ENCODE peak calls at places on chromosomes 11 and 22, in seven cellular contexts. J is H9, H is IMR-90, B is neuronal stem cell, X is H1, Q is trophoblast cell, S is mesendoderm. T is an unnamed sample.

GRCh38 chr22:30890689-30891442 is 77.7 kb downstream of the MORC2 start:
- DNase-seq in J (peak), H (peak), B (peak), X (peak), Q (peak), S (peak), T (peak)

GRCh38 chr11:83569134-83569805 is 283.1 kb upstream of the CCDC90B start:
- DNase-seq in J (no peak), H (no peak), B (no peak), X (no peak), Q (no peak), S (no peak), T (no peak)

GRCh38 chr11:115181480-115181879 is 322.7 kb downstream of the CADM1 start:
- DNase-seq in J (no peak), H (no peak), B (no peak), X (no peak), Q (no peak), S (no peak), T (no peak)

GRCh38 chr11:106917973-106918372 is 100.3 kb downstream of the GUCY1A2 start:
- DNase-seq in J (peak), H (peak), B (peak), X (peak), Q (peak), S (peak), T (peak)

GRCh38 chr11:60906132-60906972 is at the start of gene PRPF19:
- DNase-seq in J (peak), H (peak), B (peak), X (peak), Q (peak), S (peak), T (peak)

GRCh38 chr11:61163714-61164609 is 2.7 kb upstream of the VPS37C start:
- DNase-seq in J (no peak), H (no peak), B (no peak), X (no peak), Q (peak), S (no peak), T (no peak)

GRCh38 chr22:22787805-22788459 is 99.7 kb upstream of the IGLL5 start:
- DNase-seq in J (peak), H (peak), B (peak), X (peak), Q (peak), S (peak), T (peak)

GRCh38 chr22:41939981-41940852 is 6.7 kb downstream of the CENPM start:
- DNase-seq in J (no peak), H (no peak), B (no peak), X (no peak), Q (no peak), S (no peak), T (peak)

GRCh38 chr11:17736921-17737817 is 2.6 kb downstream of the KCNC1 start:
- DNase-seq in J (no peak), H (no peak), B (no peak), X (no peak), Q (no peak), S (no peak), T (no peak)

GRCh38 chr11:14094481-14095037 is 132.0 kb downstream of the SPON1 start:
- DNase-seq in J (no peak), H (no peak), B (no peak), X (no peak), Q (no peak), S (no peak), T (no peak)

GRCh38 chr11:68503792-68504191 is 43.2 kb downstream of the PPP6R3 start:
- DNase-seq in J (no peak), H (no peak), B (no peak), X (no peak), Q (peak), S (no peak), T (no peak)

GRCh38 chr11:117092951-117093590 is 5.2 kb downstream of the SIK3 start:
- DNase-seq in J (no peak), H (no peak), B (no peak), X (no peak), Q (no peak), S (no peak), T (no peak)

GRCh38 chr11:75786101-75786736 is 17.6 kb downstream of the DGAT2 start:
- DNase-seq in J (no peak), H (no peak), B (no peak), X (no peak), Q (no peak), S (no peak), T (no peak)

GRCh38 chr11:80083561-80083960 is 642.7 kb upstream of the TENM4 start:
- DNase-seq in J (no peak), H (no peak), B (no peak), X (no peak), Q (no peak), S (peak), T (no peak)

GRCh38 chr11:116792144-116792868 is 627 bp upstream of the APOA5 start:
- DNase-seq in J (no peak), H (no peak), B (no peak), X (no peak), Q (no peak), S (no peak), T (no peak)

GRCh38 chr11:16606784-16607674 is 131.4 kb upstream of the C11orf58 start:
- DNase-seq in J (peak), H (peak), B (peak), X (peak), Q (no peak), S (peak), T (peak)

GRCh38 chr11:46886211-46886610 is 32.1 kb downstream of the LRP4 start:
- DNase-seq in J (no peak), H (no peak), B (no peak), X (no peak), Q (peak), S (no peak), T (no peak)

GRCh38 chr11:22670803-22671202 is 4.4 kb downstream of the GAS2 start:
- DNase-seq in J (no peak), H (peak), B (no peak), X (no peak), Q (peak), S (peak), T (peak)

GRCh38 chr11:34468209-34468841 is 29.6 kb downstream of the CAT start:
- DNase-seq in J (peak), H (peak), B (no peak), X (peak), Q (peak), S (peak), T (peak)

GRCh38 chr11:15101072-15101701 is 13.5 kb upstream of the INSC start:
- DNase-seq in J (peak), H (peak), B (peak), X (peak), Q (peak), S (peak), T (peak)

GRCh38 chr11:68200639-68201038 is 12.5 kb downstream of the KMT5B start:
- DNase-seq in J (no peak), H (peak), B (no peak), X (no peak), Q (no peak), S (peak), T (peak)

GRCh38 chr11:64920124-64920523 is 3.1 kb upstream of the ATG2A start:
- DNase-seq in J (no peak), H (no peak), B (no peak), X (no peak), Q (no peak), S (no peak), T (no peak)

GRCh38 chr11:133745791-133746190 is 99.5 kb downstream of the SPATA19 start:
- DNase-seq in J (no peak), H (no peak), B (no peak), X (no peak), Q (no peak), S (peak), T (no peak)

GRCh38 chr11:117851852-117852251 is 24.6 kb downstream of the FXYD6 start:
- DNase-seq in J (peak), H (no peak), B (no peak), X (no peak), Q (no peak), S (no peak), T (no peak)

GRCh38 chr11:57426439-57426753 is 525 bp downstream of the SLC43A3 start:
- DNase-seq in J (peak), H (no peak), B (no peak), X (peak), Q (peak), S (peak), T (no peak)

GRCh38 chr11:57424137-57424801 is 2.7 kb downstream of the SLC43A3 start:
- DNase-seq in J (no peak), H (no peak), B (no peak), X (no peak), Q (no peak), S (no peak), T (no peak)

GRCh38 chr11:57424802-57425564 is 1.9 kb downstream of the SLC43A3 start:
- DNase-seq in J (no peak), H (peak), B (no peak), X (no peak), Q (peak), S (peak), T (peak)

GRCh38 chr11:57426754-57427691 is at the start of gene SLC43A3:
- DNase-seq in J (peak), H (peak), B (peak), X (peak), Q (peak), S (peak), T (peak)

DNA sequence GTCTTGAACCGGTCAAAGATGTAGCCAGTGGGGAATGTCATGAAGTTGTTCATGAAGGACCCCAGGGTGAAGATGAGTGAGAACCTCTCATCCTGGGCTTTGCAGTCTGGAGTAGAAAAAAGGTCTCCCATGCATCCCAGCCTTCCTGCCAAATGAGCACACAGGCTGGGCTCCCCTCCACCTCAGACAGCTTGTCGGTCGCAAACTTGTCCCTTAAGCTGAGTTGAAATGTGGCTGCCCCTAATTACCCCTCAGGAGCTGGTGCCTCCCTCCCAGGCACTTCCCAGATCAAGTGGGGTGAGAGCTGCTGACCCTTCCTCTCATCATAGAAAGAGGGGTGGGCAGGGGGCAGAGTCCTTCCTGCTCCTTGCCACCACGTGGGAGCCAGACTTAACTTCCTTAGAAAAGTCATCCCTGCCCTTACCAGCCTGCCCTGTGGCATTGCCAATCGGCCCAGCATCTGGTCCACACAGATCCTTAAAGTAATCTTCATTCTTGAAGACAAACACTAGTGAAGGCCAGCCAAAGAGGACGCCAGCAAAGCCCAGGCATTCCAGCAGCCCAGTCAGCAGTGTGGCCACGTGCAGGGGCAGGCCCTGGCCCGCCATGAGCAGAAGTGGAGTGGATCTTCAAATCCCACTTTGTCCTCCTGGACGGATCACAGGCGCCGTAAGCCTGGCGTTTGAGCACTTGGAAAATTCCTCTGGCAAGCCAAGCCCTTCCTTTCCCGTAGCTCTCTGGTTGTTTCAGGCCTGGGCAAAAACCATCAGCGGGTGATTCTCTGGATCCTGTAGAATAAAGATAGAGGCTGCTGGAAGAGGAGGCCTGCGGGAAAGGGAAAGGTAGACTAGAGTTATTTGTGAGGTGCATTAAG is 1.1 kb downstream of the SLC43A3 start:
- DNase-seq in J (no peak), H (peak), B (no peak), X (no peak), Q (no peak), S (no peak), T (peak)
- H3K18ac ChIP-seq in J (no peak), H (peak), B (no peak), X (peak), Q (no peak), S (no peak), T (peak)

GRCh38 chr22:44371741-44372525 is 59.2 kb upstream of the SHISAL1 start:
- DNase-seq in J (no peak), H (no peak), B (no peak), X (no peak), Q (no peak), S (no peak), T (peak)
- H3K18ac ChIP-seq in J (no peak), H (no peak), B (peak), X (no peak), Q (no peak), S (no peak), T (no peak)

DNA sequence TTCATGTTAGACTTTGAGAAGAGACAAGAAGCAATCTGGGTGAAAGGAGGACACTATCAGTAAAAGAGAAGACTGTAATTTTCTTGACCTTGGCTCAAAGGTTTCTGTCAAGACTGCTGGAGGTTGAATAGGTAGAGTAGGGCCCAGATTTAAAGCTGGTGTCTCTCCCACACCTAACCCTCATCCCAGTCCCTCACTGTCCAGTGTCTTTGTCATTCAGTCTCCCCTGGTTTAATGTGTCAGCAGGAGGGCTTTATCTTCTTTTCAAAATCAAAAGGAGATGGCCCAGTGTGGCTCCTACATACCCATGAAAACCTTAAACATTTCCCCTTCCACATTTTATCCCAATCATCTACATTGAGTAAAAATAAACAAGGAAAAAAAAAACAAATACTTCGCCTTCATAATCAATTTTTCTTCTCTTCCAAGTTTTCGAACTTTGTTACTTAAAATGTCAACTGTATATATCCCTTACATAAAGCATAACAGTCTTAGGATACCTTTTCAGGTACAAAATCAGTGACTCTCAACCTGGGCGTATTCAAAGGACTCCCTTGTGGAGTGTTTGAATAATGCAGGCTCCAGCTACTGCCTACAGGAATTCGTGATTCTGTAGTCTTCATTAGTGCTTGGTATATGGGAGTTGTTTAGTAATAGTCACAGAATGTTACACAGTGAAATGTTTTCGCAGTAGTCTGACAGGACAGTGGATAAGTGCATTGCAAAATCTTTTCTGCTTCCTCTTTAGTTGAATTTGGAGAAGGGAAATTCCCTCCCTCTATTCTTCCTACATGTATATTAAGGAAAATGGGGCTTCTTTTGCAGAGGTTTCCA is 87.2 kb downstream of the FAT3 start:
- DNase-seq in J (peak), H (peak), B (no peak), X (no peak), Q (peak), S (peak), T (peak)
- H3K18ac ChIP-seq in J (no peak), H (no peak), B (no peak), X (no peak), Q (no peak), S (peak), T (no peak)

GRCh38 chr22:39470462-39471335 is 13.9 kb downstream of the MGAT3 start:
- DNase-seq in J (no peak), H (no peak), B (no peak), X (no peak), Q (peak), S (no peak), T (no peak)

GRCh38 chr22:39471421-39472141 is 14.8 kb downstream of the MGAT3 start:
- DNase-seq in J (no peak), H (peak), B (no peak), X (no peak), Q (peak), S (peak), T (peak)

GRCh38 chr22:39474351-39474991 is 17.7 kb downstream of the MGAT3 start:
- DNase-seq in J (peak), H (peak), B (no peak), X (no peak), Q (peak), S (peak), T (peak)

GRCh38 chr22:39473856-39474255 is 17.0 kb downstream of the MGAT3 start:
- DNase-seq in J (no peak), H (no peak), B (no peak), X (no peak), Q (peak), S (no peak), T (no peak)

GRCh38 chr22:39472570-39473556 is 16.1 kb downstream of the MGAT3 start:
- DNase-seq in J (peak), H (no peak), B (no peak), X (no peak), Q (peak), S (peak), T (no peak)
- H3K18ac ChIP-seq in J (no peak), H (no peak), B (peak), X (no peak), Q (peak), S (peak), T (peak)

GRCh38 chr11:66936326-66936725 is 21.9 kb downstream of the PC start:
- DNase-seq in J (no peak), H (peak), B (no peak), X (no peak), Q (peak), S (no peak), T (peak)
- H3K18ac ChIP-seq in J (no peak), H (no peak), B (no peak), X (no peak), Q (no peak), S (no peak), T (no peak)

DNA sequence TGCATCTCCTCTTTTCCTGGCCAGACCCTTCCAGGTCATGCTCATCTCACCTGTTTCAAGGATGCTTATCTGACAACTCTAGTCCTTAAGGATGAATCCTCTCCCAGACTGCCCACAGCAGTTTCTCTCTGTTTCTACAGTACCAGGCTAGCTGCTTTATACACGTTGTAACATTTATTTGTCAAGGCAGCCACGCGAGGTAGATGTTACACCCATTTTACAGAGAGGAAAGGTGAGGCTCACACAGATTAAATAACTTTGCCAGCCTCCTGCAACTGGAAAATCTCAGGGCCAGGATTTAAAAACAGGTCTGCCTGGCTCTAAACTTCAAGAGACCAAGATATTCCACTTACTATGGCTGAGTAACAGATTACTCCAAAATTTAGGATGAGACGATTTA is 45.7 kb upstream of the E2F8 start:
- DNase-seq in J (no peak), H (no peak), B (no peak), X (no peak), Q (no peak), S (no peak), T (no peak)
- H3K18ac ChIP-seq in J (no peak), H (no peak), B (no peak), X (no peak), Q (no peak), S (peak), T (no peak)

DNA sequence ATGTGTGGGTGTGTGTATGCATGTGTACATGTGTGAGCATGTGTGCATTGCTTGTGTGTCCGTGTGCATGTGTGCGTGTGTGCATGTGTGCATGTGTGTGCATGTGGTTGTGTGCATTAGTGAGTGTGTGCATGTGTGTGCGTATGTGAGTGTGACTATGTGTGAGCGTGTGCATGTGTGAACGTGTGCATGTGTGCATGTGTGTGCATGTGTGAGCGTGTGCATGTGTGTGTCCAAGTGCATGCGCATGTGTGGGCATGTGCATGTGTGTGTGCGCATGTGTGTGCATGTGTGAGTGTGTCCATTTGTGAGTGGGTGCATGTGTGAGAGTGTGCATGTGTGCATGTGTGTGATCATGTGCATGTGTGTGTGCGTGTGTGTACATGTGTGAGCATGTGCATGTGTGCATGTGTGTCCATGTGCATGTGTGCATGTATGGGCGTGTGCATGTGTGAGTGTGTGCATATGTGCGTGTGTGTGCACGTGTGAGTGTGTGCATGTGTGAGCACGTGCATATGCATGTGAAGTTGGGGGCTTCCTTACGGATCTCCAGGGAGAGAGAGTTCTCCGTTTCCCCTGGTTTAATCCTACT is 95.8 kb downstream of the ST3GAL4 start:
- DNase-seq in J (no peak), H (no peak), B (no peak), X (no peak), Q (no peak), S (no peak), T (no peak)
- H3K18ac ChIP-seq in J (no peak), H (no peak), B (peak), X (no peak), Q (no peak), S (no peak), T (no peak)

GRCh38 chr11:72162891-72163492 is 27.5 kb downstream of the FOLR3 start:
- DNase-seq in J (no peak), H (no peak), B (no peak), X (no peak), Q (peak), S (no peak), T (no peak)
- H3K18ac ChIP-seq in J (no peak), H (no peak), B (no peak), X (no peak), Q (no peak), S (no peak), T (no peak)

GRCh38 chr11:49499117-49499516 is 290.7 kb upstream of the FOLH1 start:
- DNase-seq in J (peak), H (no peak), B (no peak), X (no peak), Q (no peak), S (peak), T (no peak)
- H3K18ac ChIP-seq in J (no peak), H (no peak), B (no peak), X (no peak), Q (no peak), S (no peak), T (no peak)

T was measured in mesenchymal stem cell.